ENCODE peak calls at places on chromosome 6, in seven cellular contexts. P, A, L, Z, U, T and M are unnamed samples.

GRCh38 chr6:16331328-16332174 is 93.2 kb downstream of the GMPR start:
- DNase-seq in Z (no peak), A (peak; percentile 56), P (peak; percentile 82), L (peak; percentile 72), U (peak; percentile 86), T (no peak), M (peak; percentile 77)

GRCh38 chr6:145020543-145020942 is 714.8 kb downstream of the EPM2A start:
- DNase-seq in T (no peak), A (no peak), U (no peak), P (no peak), L (no peak), Z (no peak), M (no peak)

GRCh38 chr6:19399406-19399805 is 437.8 kb upstream of the ID4 start:
- DNase-seq in P (no peak), Z (no peak), U (no peak), L (no peak), A (no peak), T (no peak), M (no peak)

GRCh38 chr6:56995347-56995746 is 40.4 kb downstream of the BEND6 start:
- DNase-seq in T (no peak), U (no peak), Z (no peak), A (no peak), L (no peak), P (peak; percentile 31), M (no peak)

GRCh38 chr6:143038845-143039244 is 21.8 kb upstream of the AIG1 start:
- DNase-seq in Z (no peak), L (no peak), U (no peak), A (no peak), P (no peak), T (no peak), M (no peak)

GRCh38 chr6:48541669-48542068 is 430.7 kb upstream of the PTCHD4 start:
- DNase-seq in Z (no peak), P (peak; percentile 34), L (no peak), A (no peak), U (no peak), T (no peak), M (no peak)

GRCh38 chr6:129593233-129593564 is 116.8 kb downstream of the ARHGAP18 start:
- DNase-seq in T (no peak), A (no peak), P (no peak), L (no peak), U (no peak), Z (no peak), M (no peak)

GRCh38 chr6:109690373-109690739 is 646 bp downstream of the AK9 start:
- DNase-seq in L (peak; percentile 62), Z (no peak), P (peak; percentile 21), U (peak; percentile 88), T (no peak), A (peak; percentile 43), M (peak; percentile 85)

GRCh38 chr6:148524976-148525375 is 182.3 kb downstream of the SASH1 start:
- DNase-seq in L (no peak), P (no peak), Z (no peak), A (no peak), T (no peak), U (no peak), M (no peak)

GRCh38 chr6:14288910-14289309 is 171.3 kb downstream of the CD83 start:
- DNase-seq in L (no peak), A (no peak), T (no peak), Z (no peak), P (peak; percentile 45), U (no peak), M (no peak)

GRCh38 chr6:1485678-1486077 is 96.3 kb downstream of the FOXF2 start:
- DNase-seq in U (no peak), L (no peak), Z (peak; percentile 71), T (no peak), A (no peak), P (peak; percentile 95), M (no peak)

GRCh38 chr6:4274382-4275082 is 139.2 kb upstream of the ECI2 start:
- DNase-seq in Z (no peak), U (no peak), P (peak; percentile 62), L (no peak), T (no peak), A (no peak), M (no peak)

GRCh38 chr6:113888493-113888892 is 31.3 kb downstream of the MARCKS start:
- DNase-seq in L (no peak), Z (no peak), P (peak; percentile 48), T (no peak), U (no peak), A (no peak), M (no peak)

GRCh38 chr6:27091661-27092315 is 155.7 kb upstream of the PRSS16 start:
- DNase-seq in T (no peak), Z (peak; percentile 75), L (no peak), P (peak; percentile 84), A (peak; percentile 37), U (no peak), M (peak; percentile 58)

GRCh38 chr6:170056329-170056728 is 234.5 kb downstream of the DLL1 start:
- DNase-seq in P (no peak), U (peak; percentile 43), A (no peak), T (no peak), Z (no peak), L (no peak), M (no peak)

GRCh38 chr6:160438481-160438880 is 90.3 kb downstream of the SLC22A3 start:
- DNase-seq in Z (no peak), A (no peak), T (no peak), U (no peak), P (no peak), L (no peak), M (no peak)

GRCh38 chr6:80605165-80605989 is 498.9 kb downstream of the BCKDHB start:
- DNase-seq in U (no peak), T (no peak), Z (no peak), L (no peak), P (peak; percentile 63), A (peak; percentile 30), M (peak; percentile 55)

GRCh38 chr6:166747644-166748595 is 120.9 kb upstream of the RPS6KA2 start:
- DNase-seq in U (no peak), L (no peak), P (no peak), A (no peak), Z (no peak), T (no peak), M (no peak)

GRCh38 chr6:119720160-119720559 is 370.6 kb upstream of the MAN1A1 start:
- DNase-seq in A (no peak), P (no peak), T (no peak), U (no peak), Z (no peak), L (no peak), M (no peak)

GRCh38 chr6:3280866-3281465 is 22.2 kb downstream of the PSMG4 start:
- DNase-seq in T (no peak), P (no peak), U (peak; percentile 40), A (no peak), L (no peak), Z (no peak), M (no peak)

GRCh38 chr6:158911746-158912158 is 88.2 kb downstream of the RSPH3 start:
- DNase-seq in L (no peak), P (peak; percentile 43), A (no peak), U (peak; percentile 66), Z (no peak), T (no peak), M (no peak)

GRCh38 chr6:7108964-7109836 is 1.4 kb downstream of the RREB1 start:
- DNase-seq in A (no peak), Z (peak; percentile 35), P (peak; percentile 81), T (peak; percentile 85), L (peak; percentile 51), U (peak; percentile 77), M (peak; percentile 59)

GRCh38 chr6:147448775-147449174 is 59.7 kb upstream of the SAMD5 start:
- DNase-seq in T (no peak), L (no peak), A (no peak), P (no peak), U (no peak), Z (no peak), M (no peak)

GRCh38 chr6:147448212-147448611 is 60.3 kb upstream of the SAMD5 start:
- DNase-seq in L (no peak), P (peak; percentile 46), A (peak; percentile 6), U (no peak), Z (no peak), T (no peak), M (peak; percentile 60)

DNA sequence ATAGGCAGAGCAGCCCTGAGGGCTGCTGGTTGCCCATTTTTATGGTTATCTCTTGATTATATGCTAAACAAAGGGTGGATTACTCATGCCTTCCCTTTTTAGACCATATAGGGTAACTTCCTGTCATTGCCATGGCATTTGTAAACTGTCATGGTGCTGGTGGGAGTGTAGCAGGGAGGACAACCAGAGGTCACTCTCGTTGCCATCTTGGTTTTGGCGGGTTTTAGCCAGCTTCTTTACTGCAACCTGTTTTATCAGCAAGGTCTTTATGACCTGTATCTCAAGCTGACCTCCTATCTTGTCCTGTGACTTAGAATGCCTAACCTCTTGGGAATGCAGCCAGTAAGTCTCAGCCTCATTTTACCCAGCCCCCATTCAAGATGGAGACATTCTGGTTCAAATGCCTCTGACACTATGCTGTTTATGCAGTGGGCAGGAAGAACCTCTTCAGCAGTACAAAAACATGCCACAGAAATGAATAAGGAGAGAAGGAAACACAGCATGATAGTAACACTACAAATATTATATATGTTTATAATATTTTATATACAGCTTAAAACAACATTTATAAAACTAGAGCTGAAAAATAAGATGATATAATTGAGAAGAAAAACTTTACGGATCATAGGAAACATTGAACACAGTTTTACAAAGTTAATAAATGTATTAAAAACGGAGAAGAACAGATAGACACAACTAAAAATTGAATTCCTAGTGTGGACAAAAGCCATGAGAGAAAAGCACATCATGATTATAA is 58.9 kb upstream of the SAMD5 start:
- DNase-seq in L (no peak), P (no peak), A (no peak), U (no peak), Z (no peak), T (no peak), M (no peak)
- H3K4me3 ChIP-seq in L (no peak overlapping the region), P (no peak overlapping the region), A (no peak overlapping the region), U (no peak overlapping the region), Z (no peak overlapping the region), T (no peak overlapping the region), M (no peak overlapping the region)

GRCh38 chr6:154536922-154537449 is 26.5 kb upstream of the CNKSR3 start:
- DNase-seq in A (no peak), L (no peak), U (no peak), T (no peak), P (no peak), Z (no peak), M (no peak)
- H3K4me3 ChIP-seq in A (no peak overlapping the region), L (no peak overlapping the region), U (no peak overlapping the region), T (no peak overlapping the region), P (no peak overlapping the region), Z (no peak overlapping the region), M (no peak overlapping the region)

GRCh38 chr6:42523158-42523814 is 40.5 kb upstream of the UBR2 start:
- DNase-seq in L (no peak), A (no peak), P (peak; percentile 43), U (no peak), Z (no peak), T (no peak), M (no peak)
- H3K4me3 ChIP-seq in L (no peak overlapping the region), A (no peak overlapping the region), P (no peak overlapping the region), U (no peak overlapping the region), Z (no peak overlapping the region), T (no peak overlapping the region), M (no peak overlapping the region)

GRCh38 chr6:39811835-39812345 is 19.7 kb downstream of the DAAM2 start:
- DNase-seq in T (no peak), Z (no peak), U (no peak), L (no peak), A (no peak), P (no peak), M (no peak)
- H3K4me3 ChIP-seq in T (no peak overlapping the region), Z (no peak overlapping the region), U (no peak overlapping the region), L (no peak overlapping the region), A (no peak overlapping the region), P (no peak overlapping the region), M (no peak overlapping the region)

GRCh38 chr6:10658910-10659696 is 35.3 kb downstream of the C6orf52 start:
- DNase-seq in U (no peak), Z (no peak), L (no peak), P (no peak), T (no peak), A (no peak), M (no peak)
- H3K4me3 ChIP-seq in U (peak overlapping the region; percentile 30), Z (no peak overlapping the region), L (no peak overlapping the region), P (peak overlapping the region; percentile 23), T (peak overlapping the region; percentile 35), A (peak overlapping the region; percentile 76), M (peak overlapping the region; percentile 28)